ENCODE peak calls at places on chromosomes 1 and 21, in eight cellular contexts. Q is osteocyte, Y is OCI-LY7, D is HFF-Myc, P is left ventricle myocardium inferior, I is GM13977, U is WTC11, M is AG09319. K is an unnamed sample.

GRCh38 chr21:29430030-29430429 is 131.3 kb downstream of the BACH1 start:
- DNase-seq in P (no peak), Q (no peak), M (no peak), U (no peak), Y (no peak), I (no peak), D (no peak), K (no peak)

GRCh38 chr1:51724797-51725196 is 107.9 kb downstream of the OSBPL9 start:
- DNase-seq in M (no peak), Q (no peak), P (no peak), D (no peak), Y (no peak), I (no peak), U (no peak), K (no peak)

GRCh38 chr1:227894306-227894721 is 53.4 kb downstream of the WNT9A start:
- DNase-seq in I (no peak), D (no peak), Y (no peak), Q (no peak), P (no peak), M (no peak), U (no peak), K (no peak)

GRCh38 chr1:235998812-235999211 is 66.1 kb downstream of the NID1 start:
- DNase-seq in M (no peak), D (peak), P (no peak), I (peak), U (no peak), Q (no peak), Y (no peak), K (no peak)

GRCh38 chr1:161227196-161227871 is 1.5 kb downstream of the TOMM40L start:
- DNase-seq in D (peak), M (peak), U (peak), Y (peak), P (peak), Q (peak), I (peak), K (peak)

GRCh38 chr1:151326619-151327222 is 495 bp downstream of the PI4KB start:
- DNase-seq in U (no peak), M (no peak), D (no peak), Y (peak), I (peak), Q (no peak), P (peak), K (peak)

GRCh38 chr1:97668945-97669344 is 251.9 kb downstream of the DPYD start:
- DNase-seq in D (peak), Y (no peak), P (no peak), I (no peak), Q (no peak), M (no peak), U (no peak), K (peak)

GRCh38 chr1:167086033-167086432 is 4.1 kb downstream of the GPA33 start:
- DNase-seq in U (no peak), M (no peak), P (no peak), I (no peak), Q (no peak), D (no peak), Y (no peak), K (no peak)

GRCh38 chr1:32500387-32501209 is 35.7 kb downstream of the ZBTB8B start:
- DNase-seq in I (peak), Q (peak), U (peak), D (no peak), Y (peak), P (peak), M (no peak), K (peak)

GRCh38 chr1:205391386-205391785 is 30.5 kb downstream of the LEMD1 start:
- DNase-seq in D (no peak), U (no peak), Y (no peak), I (no peak), M (no peak), Q (no peak), P (no peak), K (no peak)

GRCh38 chr1:152735648-152736047 is 22.2 kb upstream of the KPRP start:
- DNase-seq in U (no peak), Y (no peak), I (no peak), Q (no peak), D (no peak), P (no peak), M (no peak), K (no peak)
- TF ChIP-seq CTCF in U (no peak), Y (peak), I (peak), Q (no peak), D (no peak), P (no peak), M (no peak), K (peak)

GRCh38 chr1:223217781-223218180 is 74.7 kb upstream of the TLR5 start:
- DNase-seq in P (no peak), M (no peak), I (no peak), U (no peak), D (no peak), Y (no peak), Q (peak), K (no peak)

GRCh38 chr1:223214272-223214807 is 71.3 kb upstream of the TLR5 start:
- DNase-seq in D (no peak), Q (peak), I (no peak), Y (no peak), P (no peak), U (no peak), M (no peak), K (no peak)

GRCh38 chr1:223215026-223215425 is 72.0 kb upstream of the TLR5 start:
- DNase-seq in M (no peak), U (no peak), I (no peak), P (no peak), Y (no peak), Q (peak), D (no peak), K (no peak)

GRCh38 chr1:223216074-223216473 is 73.0 kb upstream of the TLR5 start:
- DNase-seq in I (no peak), Q (peak), D (no peak), Y (no peak), P (no peak), M (no peak), U (no peak), K (no peak)

GRCh38 chr1:223216482-223217205 is 73.6 kb upstream of the TLR5 start:
- DNase-seq in Y (no peak), M (no peak), Q (peak), D (no peak), U (no peak), P (no peak), I (no peak), K (no peak)
- TF ChIP-seq CTCF in Y (no peak), M (no peak), Q (no peak), D (no peak), U (no peak), P (no peak), I (no peak), K (no peak)

GRCh38 chr1:210236840-210237409 is 4.3 kb downstream of the SERTAD4 start:
- DNase-seq in P (peak), D (no peak), Y (no peak), I (no peak), M (no peak), U (no peak), Q (peak), K (peak)

GRCh38 chr1:210241121-210241520 is 8.5 kb downstream of the SERTAD4 start:
- DNase-seq in U (no peak), I (no peak), Y (no peak), D (no peak), P (no peak), M (no peak), Q (no peak), K (no peak)

GRCh38 chr1:210237981-210238380 is 5.4 kb downstream of the SERTAD4 start:
- DNase-seq in Q (no peak), P (no peak), U (no peak), M (no peak), Y (no peak), D (no peak), I (no peak), K (no peak)

GRCh38 chr1:210237514-210237913 is 4.9 kb downstream of the SERTAD4 start:
- DNase-seq in D (no peak), I (no peak), Y (no peak), Q (no peak), U (no peak), P (no peak), M (no peak), K (no peak)

GRCh38 chr1:210239295-210240155 is 6.9 kb downstream of the SERTAD4 start:
- DNase-seq in I (no peak), U (peak), M (no peak), Y (no peak), P (no peak), D (peak), Q (no peak), K (peak)
- TF ChIP-seq CTCF in I (no peak), U (no peak), M (peak), Y (peak), P (peak), D (peak), Q (peak), K (peak)

DNA sequence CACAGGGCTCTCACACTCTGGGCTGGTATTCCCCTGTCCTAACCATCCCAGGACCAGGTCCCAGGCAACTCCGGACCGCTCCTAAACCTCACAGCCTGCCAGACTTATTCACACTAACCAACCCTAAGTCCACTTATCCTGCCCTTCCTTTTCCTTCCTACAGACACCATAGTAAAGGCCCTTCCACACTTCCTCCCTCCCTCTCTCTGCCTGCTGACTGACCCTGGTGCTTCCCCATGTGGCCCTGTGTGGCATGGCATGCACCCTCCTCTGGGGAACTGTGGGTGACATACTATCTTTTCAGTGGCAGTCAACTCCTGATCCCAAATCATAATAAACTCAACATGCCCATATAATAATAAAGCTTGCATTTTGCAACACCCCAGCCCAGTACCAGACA is 155.1 kb upstream of the DNAH14 start:
- DNase-seq in U (peak), I (no peak), D (no peak), Q (peak), M (no peak), P (no peak), Y (no peak), K (no peak)
- TF ChIP-seq CTCF in U (peak), I (peak), D (peak), Q (no peak), M (no peak), P (no peak), Y (peak), K (no peak)

GRCh38 chr1:26279598-26280332 is at the start of gene SH3BGRL3:
- DNase-seq in U (peak), I (peak), M (peak), Y (peak), D (no peak), Q (peak), P (peak), K (peak)
- TF ChIP-seq CTCF in U (no peak), I (peak), M (peak), Y (peak), D (peak), Q (peak), P (peak), K (peak)

GRCh38 chr1:106406114-106406513 is 650.4 kb upstream of the PRMT6 start:
- DNase-seq in M (no peak), Y (no peak), Q (no peak), D (no peak), I (no peak), P (no peak), U (no peak), K (no peak)
- TF ChIP-seq CTCF in M (no peak), Y (no peak), Q (no peak), D (no peak), I (no peak), P (no peak), U (no peak), K (no peak)

GRCh38 chr1:47529520-47530098 is 91.8 kb downstream of the FOXD2 start:
- DNase-seq in P (no peak), Q (no peak), D (no peak), U (no peak), Y (peak), M (no peak), I (no peak), K (no peak)
- TF ChIP-seq CTCF in P (peak), Q (peak), D (peak), U (peak), Y (peak), M (peak), I (peak), K (peak)

K was measured in astrocyte of the spinal cord.